ENCODE peak calls at places on chromosomes 7 and 10, in four cellular contexts. Z, S, V and A are unnamed samples.

GRCh38 chr7:26052721-26053120 is 99.3 kb upstream of the NFE2L3 start:
- DNase-seq in Z (no peak), V (no peak), S (no peak), A (no peak)

GRCh38 chr10:73893386-73893785 is 17.5 kb upstream of the PLAU start:
- DNase-seq in S (no peak), V (no peak), Z (no peak), A (no peak)

GRCh38 chr7:54292171-54292925 is 249.8 kb upstream of the VSTM2A start:
- DNase-seq in Z (no peak), S (no peak), V (no peak), A (no peak)

GRCh38 chr7:129072410-129073063 is 17.6 kb upstream of the TNPO3 start:
- DNase-seq in Z (no peak), V (no peak), S (no peak), A (no peak)

GRCh38 chr10:110410329-110411046 is 87.2 kb upstream of the DUSP5 start:
- DNase-seq in Z (no peak), V (peak; percentile 96), S (peak; percentile 95), A (peak; percentile 67)

GRCh38 chr7:77352688-77353406 is 63.3 kb downstream of the GSAP start:
- DNase-seq in V (no peak), Z (no peak), S (no peak), A (no peak)

GRCh38 chr10:86598151-86598550 is 56.2 kb upstream of the OPN4 start:
- DNase-seq in S (no peak), Z (no peak), V (peak; percentile 36), A (no peak)

GRCh38 chr10:62083868-62084267 is 182.4 kb downstream of the ARID5B start:
- DNase-seq in V (peak; percentile 97), S (peak; percentile 69), Z (peak; percentile 80), A (peak; percentile 42)

GRCh38 chr10:89414879-89415821 is 782 bp downstream of the IFIT5 start:
- DNase-seq in S (no peak), Z (peak; percentile 57), V (peak; percentile 43), A (peak; percentile 39)

GRCh38 chr7:107967420-107967819 is 35.5 kb downstream of the LAMB1 start:
- DNase-seq in V (no peak), S (no peak), Z (no peak), A (no peak)

GRCh38 chr10:27948191-27948590 is 50.7 kb downstream of the ODAD2 start:
- DNase-seq in S (no peak), V (peak; percentile 8), Z (no peak), A (no peak)

GRCh38 chr7:131115340-131115739 is 212.3 kb upstream of the MKLN1 start:
- DNase-seq in Z (no peak), V (no peak), S (no peak), A (no peak)

GRCh38 chr7:141462958-141463357 is 88.3 kb upstream of the AGK start:
- DNase-seq in Z (no peak), V (no peak), S (no peak), A (no peak)

GRCh38 chr7:2566348-2566889 is 7.6 kb downstream of the IQCE start:
- DNase-seq in V (no peak), S (no peak), Z (no peak), A (no peak)
- H3K4me3 ChIP-seq in V (no peak overlapping the region), S (no peak overlapping the region), Z (no peak overlapping the region), A (no peak overlapping the region)

GRCh38 chr7:150973571-150974451 is 4.3 kb downstream of the KCNH2 start:
- DNase-seq in S (no peak), V (no peak), Z (no peak), A (no peak)

GRCh38 chr7:150971242-150972048 is 6.7 kb downstream of the KCNH2 start:
- DNase-seq in Z (peak; percentile 76), V (no peak), S (no peak), A (no peak)

GRCh38 chr7:150972746-150973145 is 5.4 kb downstream of the KCNH2 start:
- DNase-seq in V (no peak), S (no peak), Z (no peak), A (no peak)

GRCh38 chr7:150970424-150970823 is 7.7 kb downstream of the KCNH2 start:
- DNase-seq in Z (no peak), V (no peak), S (no peak), A (no peak)

DNA sequence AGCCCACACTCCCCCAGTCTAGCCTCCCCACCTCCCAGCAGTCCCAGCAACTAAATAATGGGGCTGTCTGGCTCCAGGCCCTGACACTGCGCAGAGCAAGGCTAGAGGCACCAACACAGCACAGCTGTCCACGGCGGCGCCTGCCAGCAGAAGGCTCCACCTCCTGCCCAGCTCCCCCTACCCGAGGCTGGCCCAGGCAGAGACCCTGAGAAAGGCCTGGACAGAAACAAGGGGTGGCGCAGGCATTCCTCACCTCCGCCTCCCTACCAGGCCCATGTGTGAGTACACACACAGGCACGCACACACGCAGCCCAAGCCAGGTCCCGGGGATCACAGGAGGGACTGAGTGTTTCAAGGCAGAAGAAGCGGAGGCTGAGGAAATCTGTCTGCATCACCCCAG is 6.0 kb downstream of the KCNH2 start:
- DNase-seq in S (no peak), Z (peak; percentile 81), V (peak; percentile 41), A (no peak)
- H3K4me3 ChIP-seq in S (no peak overlapping the region), Z (no peak overlapping the region), V (no peak overlapping the region), A (no peak overlapping the region)

GRCh38 chr7:27361522-27361921 is 118.9 kb downstream of the EVX1 start:
- DNase-seq in V (no peak), S (no peak), Z (no peak), A (no peak)
- H3K4me3 ChIP-seq in V (no peak overlapping the region), S (no peak overlapping the region), Z (no peak overlapping the region), A (no peak overlapping the region)

DNA sequence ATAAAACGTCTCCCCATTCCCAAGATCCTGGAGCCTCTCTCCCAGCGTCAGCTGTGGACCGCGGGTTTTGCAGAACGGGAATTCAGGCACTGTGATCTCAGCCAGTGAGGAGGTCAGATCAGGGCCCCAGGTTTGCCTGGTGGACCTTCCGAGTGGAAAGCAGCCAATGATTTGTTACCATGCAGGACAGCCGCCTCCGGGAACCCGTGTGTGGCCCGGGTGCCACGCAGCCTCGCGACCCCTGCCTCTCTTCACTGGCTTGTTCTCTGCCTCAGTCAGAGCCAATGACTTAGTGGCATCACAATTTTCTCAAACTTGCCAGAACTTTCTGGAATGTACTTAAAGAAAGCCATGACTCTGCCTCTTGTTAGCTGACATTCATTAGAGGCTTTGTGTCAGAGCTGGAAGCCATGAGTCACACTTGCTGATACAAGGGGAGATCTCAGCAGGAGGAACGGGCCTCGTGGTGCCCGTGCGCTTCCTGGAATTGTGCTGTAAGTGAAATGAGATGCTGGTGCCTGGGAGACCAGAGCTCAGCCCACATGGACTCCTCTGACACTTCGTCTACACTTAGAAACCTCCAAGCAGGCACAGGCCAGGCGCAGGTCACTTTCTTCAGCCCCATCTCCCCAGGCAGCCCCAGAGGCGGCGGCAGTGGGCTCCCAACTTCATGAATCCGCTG is 246.0 kb downstream of the KLF6 start:
- DNase-seq in S (peak; percentile 93), Z (no peak), V (peak; percentile 98), A (peak; percentile 44)
- H3K4me3 ChIP-seq in S (no peak overlapping the region), Z (no peak overlapping the region), V (no peak overlapping the region), A (no peak overlapping the region)

GRCh38 chr7:18494821-18495408 is 634 bp upstream of the HDAC9 start:
- DNase-seq in Z (peak; percentile 44), V (peak; percentile 61), S (no peak), A (no peak)

GRCh38 chr7:18497082-18497481 is 1.5 kb downstream of the HDAC9 start:
- DNase-seq in S (no peak), Z (no peak), V (no peak), A (no peak)

GRCh38 chr7:18495412-18496335 is at the start of gene HDAC9:
- DNase-seq in Z (peak; percentile 73), V (peak; percentile 62), S (peak; percentile 31), A (no peak)

GRCh38 chr7:18497800-18498199 is 2.3 kb downstream of the HDAC9 start:
- DNase-seq in Z (no peak), S (no peak), V (no peak), A (no peak)

GRCh38 chr7:18496336-18496700 is 769 bp downstream of the HDAC9 start:
- DNase-seq in V (no peak), S (no peak), Z (no peak), A (no peak)
- H3K4me3 ChIP-seq in V (peak overlapping the region; percentile 53), S (peak overlapping the region; percentile 32), Z (peak overlapping the region; percentile 38), A (no peak overlapping the region)

GRCh38 chr7:73719806-73720169 is 319 bp upstream of the STX1A start:
- DNase-seq in V (no peak), S (no peak), Z (no peak), A (no peak)
- H3K4me3 ChIP-seq in V (peak overlapping the region; percentile 64), S (peak overlapping the region; percentile 37), Z (no peak overlapping the region), A (peak overlapping the region; percentile 12)

GRCh38 chr10:132421377-132422168 is 24.6 kb downstream of the PWWP2B start:
- DNase-seq in S (no peak), Z (peak; percentile 82), V (peak; percentile 60), A (peak; percentile 81)
- H3K4me3 ChIP-seq in S (no peak overlapping the region), Z (no peak overlapping the region), V (no peak overlapping the region), A (no peak overlapping the region)

DNA sequence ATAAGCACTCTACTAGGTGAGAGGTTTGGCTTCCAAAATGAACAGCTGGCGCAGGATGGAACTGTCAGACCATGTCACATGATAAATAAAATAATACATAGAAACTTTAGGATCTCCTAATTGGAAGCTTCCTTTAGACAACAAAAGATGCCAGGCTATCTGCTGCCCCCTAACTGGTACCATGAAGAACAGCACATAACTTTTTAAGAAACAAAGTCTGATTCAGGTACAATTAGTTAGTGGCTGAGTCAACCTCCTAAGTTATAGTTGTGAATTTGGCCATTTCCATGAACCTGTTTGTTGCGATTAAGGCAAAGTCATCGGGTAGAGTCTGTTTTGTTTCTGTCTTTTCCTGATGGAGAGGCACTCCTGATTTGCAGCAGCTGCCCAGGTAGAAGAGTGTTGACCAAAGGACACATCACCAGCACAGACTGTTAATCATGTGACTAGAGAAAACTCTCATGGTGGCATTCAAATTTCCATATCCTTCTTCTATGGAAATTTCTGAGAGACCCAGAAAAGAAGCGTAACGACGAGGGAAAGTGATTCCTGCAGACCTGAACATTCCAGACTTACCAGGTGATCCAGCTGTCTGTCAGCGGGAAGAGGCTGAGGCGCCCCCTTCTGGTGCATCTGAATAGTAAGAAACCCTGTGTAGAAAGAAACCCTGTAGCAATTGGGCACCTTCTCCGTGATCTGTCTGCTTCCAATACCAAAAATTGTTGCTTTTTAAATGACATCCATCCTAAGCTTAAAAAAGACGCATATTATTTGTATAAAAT is 8.6 kb upstream of the INHBA start:
- DNase-seq in S (no peak), V (no peak), Z (no peak), A (peak; percentile 45)
- H3K4me3 ChIP-seq in S (no peak overlapping the region), V (no peak overlapping the region), Z (no peak overlapping the region), A (no peak overlapping the region)

GRCh38 chr7:139942686-139943085 is 113.6 kb downstream of the TBXAS1 start:
- DNase-seq in S (no peak), Z (no peak), V (peak; percentile 71), A (no peak)
- H3K4me3 ChIP-seq in S (no peak overlapping the region), Z (no peak overlapping the region), V (no peak overlapping the region), A (no peak overlapping the region)